ENCODE peak calls at places on chromosomes 12 and 14, in six cellular contexts. L is iris pigment epithelial cell; R is activated CD8-positive, alpha-beta T cell treated with anti-CD3 and anti-CD28 coated beads for 36 hours; J is AG04450; D is body of pancreas; S is NCI-H510A treated with DMSO at 0.1 percent for 48 hours. X is an unnamed sample.

GRCh38 chr12:55659486-55660385 is 23.0 kb downstream of the OR10P1 start:
- DNase-seq in L (no peak), R (peak; percentile 47), J (no peak), D (no peak), S (no peak), X (no peak)

GRCh38 chr12:108173160-108173559 is 44.1 kb downstream of the WSCD2 start:
- DNase-seq in L (no peak), R (no peak), J (no peak), D (no peak), S (no peak), X (no peak)

GRCh38 chr12:131204416-131205311 is 251.0 kb downstream of the ADGRD1 start:
- DNase-seq in L (no peak), R (no peak), J (no peak), D (no peak), S (no peak), X (no peak)

GRCh38 chr14:79201545-79202247 is 1009.6 kb downstream of the DIO2 start:
- DNase-seq in L (no peak), R (no peak), J (no peak), D (no peak), S (no peak), X (no peak)

GRCh38 chr12:111446631-111447570 is 41.2 kb downstream of the SH2B3 start:
- DNase-seq in L (no peak), R (no peak), J (no peak), D (peak; percentile 13), S (no peak), X (no peak)

GRCh38 chr12:33752854-33753253 is 269.4 kb upstream of the ALG10 start:
- DNase-seq in L (peak; percentile 3), R (no peak), J (no peak), D (no peak), S (no peak), X (no peak)

GRCh38 chr14:83172363-83172762 is 1638.7 kb upstream of the SEL1L start:
- DNase-seq in L (peak; percentile 68), R (no peak), J (peak; percentile 33), D (no peak), S (no peak), X (no peak)

GRCh38 chr12:40001406-40001805 is 104.5 kb downstream of the SLC2A13 start:
- DNase-seq in L (no peak), R (no peak), J (no peak), D (no peak), S (no peak), X (no peak)

GRCh38 chr12:63294327-63294632 is 143.3 kb upstream of the AVPR1A start:
- DNase-seq in L (peak; percentile 88), R (no peak), J (no peak), D (peak; percentile 23), S (no peak), X (peak; percentile 80)

GRCh38 chr12:80838708-80839107 is 99.0 kb downstream of the LIN7A start:
- DNase-seq in L (no peak), R (no peak), J (no peak), D (no peak), S (peak; percentile 83), X (no peak)

GRCh38 chr12:58502236-58502635 is 418.1 kb downstream of the LRIG3 start:
- DNase-seq in L (no peak), R (no peak), J (no peak), D (no peak), S (peak; percentile 74), X (no peak)

GRCh38 chr12:93020225-93020997 is 91.3 kb upstream of the EEA1 start:
- DNase-seq in L (no peak), R (no peak), J (no peak), D (peak; percentile 79), S (peak; percentile 72), X (no peak)

GRCh38 chr14:40485688-40486087 is 1053.5 kb upstream of the FBXO33 start:
- DNase-seq in L (no peak), R (no peak), J (no peak), D (no peak), S (no peak), X (no peak)

X was measured in fibroblast of the conjunctiva.